ENCODE peak calls at places on chromosomes 7 and 10, in four cellular contexts. One of them, this sample, is unnamed. For H3K27me3, the result is how much of the 10 kb centered on the place peaks cover.

GRCh38 chr7:94266278-94266677 is 128.4 kb upstream of the COL1A2 start:
- DNase-seq in H1: no peak
- DNase-seq in IMR-90: no peak
- DNase-seq in mesendoderm: no peak
- DNase-seq in this sample: no peak

GRCh38 chr7:139618482-139619366 is 95.2 kb downstream of the CLEC2L start:
- DNase-seq in mesendoderm: peak
- DNase-seq in IMR-90: peak
- DNase-seq in H1: peak
- DNase-seq in this sample: peak

GRCh38 chr10:45502458-45502857 is 128.4 kb downstream of the ALOX5 start:
- DNase-seq in IMR-90: no peak
- DNase-seq in mesendoderm: no peak
- DNase-seq in H1: no peak
- DNase-seq in this sample: no peak

GRCh38 chr7:39608278-39608677 is 15.1 kb upstream of the RALA start:
- DNase-seq in H1: no peak
- DNase-seq in IMR-90: no peak
- DNase-seq in mesendoderm: peak
- DNase-seq in this sample: no peak

GRCh38 chr7:19852192-19852591 is 78.8 kb upstream of the TMEM196 start:
- DNase-seq in mesendoderm: no peak
- DNase-seq in IMR-90: no peak
- DNase-seq in H1: no peak
- DNase-seq in this sample: no peak

GRCh38 chr7:2138146-2138765 is 94.5 kb downstream of the MAD1L1 start:
- DNase-seq in mesendoderm: no peak
- DNase-seq in IMR-90: no peak
- DNase-seq in H1: no peak
- DNase-seq in this sample: no peak

GRCh38 chr7:64839910-64840309 is 45.7 kb downstream of the ZNF138 start:
- DNase-seq in IMR-90: no peak
- DNase-seq in H1: no peak
- DNase-seq in mesendoderm: no peak
- DNase-seq in this sample: no peak

GRCh38 chr7:134045716-134046115 is 81.4 kb upstream of the LRGUK start:
- DNase-seq in H1: no peak
- DNase-seq in mesendoderm: no peak
- DNase-seq in IMR-90: no peak
- DNase-seq in this sample: no peak

GRCh38 chr7:101784275-101785127 is 32.9 kb upstream of the CUX1 start:
- DNase-seq in H1: no peak
- DNase-seq in mesendoderm: no peak
- DNase-seq in IMR-90: no peak
- DNase-seq in this sample: no peak

GRCh38 chr7:137804819-137805218 is 42.0 kb downstream of the DGKI start:
- DNase-seq in IMR-90: peak
- DNase-seq in mesendoderm: no peak
- DNase-seq in H1: no peak
- DNase-seq in this sample: no peak

GRCh38 chr7:137810248-137810647 is 36.5 kb downstream of the DGKI start:
- DNase-seq in mesendoderm: no peak
- DNase-seq in IMR-90: no peak
- DNase-seq in H1: no peak
- DNase-seq in this sample: no peak
- H3K27me3 ChIP-seq in mesendoderm: under half
- H3K27me3 ChIP-seq in IMR-90: under half
- H3K27me3 ChIP-seq in H1: under half
- H3K27me3 ChIP-seq in this sample: under half

GRCh38 chr7:147305827-147306226 is 1189.2 kb downstream of the CNTNAP2 start:
- DNase-seq in IMR-90: no peak
- DNase-seq in H1: no peak
- DNase-seq in mesendoderm: peak
- DNase-seq in this sample: no peak

GRCh38 chr7:147311332-147311731 is 1194.7 kb downstream of the CNTNAP2 start:
- DNase-seq in mesendoderm: no peak
- DNase-seq in H1: no peak
- DNase-seq in IMR-90: no peak
- DNase-seq in this sample: no peak

DNA sequence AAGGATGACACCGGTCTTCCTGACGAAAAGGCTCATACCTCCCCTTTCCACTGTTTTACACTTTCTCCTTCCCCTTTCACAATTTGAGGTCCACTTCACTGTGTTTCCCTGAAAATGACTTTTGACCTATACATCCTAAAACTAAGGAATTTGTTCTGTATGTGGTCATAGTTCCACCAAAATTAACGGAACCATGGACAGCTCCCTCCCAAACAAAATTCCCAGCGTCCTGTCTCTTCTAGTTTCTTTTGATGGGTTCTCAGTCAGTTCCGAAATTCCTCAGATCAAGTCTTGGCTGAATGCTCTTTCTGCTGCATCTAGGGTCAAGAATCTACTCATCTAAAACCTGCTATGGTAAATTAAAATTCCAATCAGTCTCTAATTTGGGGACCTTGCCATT is 1191.9 kb downstream of the CNTNAP2 start:
- DNase-seq in IMR-90: no peak
- DNase-seq in mesendoderm: peak
- DNase-seq in H1: no peak
- DNase-seq in this sample: no peak
- H4K5ac ChIP-seq in IMR-90: no peak
- H4K5ac ChIP-seq in mesendoderm: no peak
- H4K5ac ChIP-seq in H1: no peak
- H4K5ac ChIP-seq in this sample: no peak

GRCh38 chr7:112186300-112186699 is 19.9 kb downstream of the DOCK4 start:
- DNase-seq in H1: no peak
- DNase-seq in IMR-90: no peak
- DNase-seq in mesendoderm: no peak
- DNase-seq in this sample: no peak
- H3K18ac ChIP-seq in H1: no peak
- H3K18ac ChIP-seq in IMR-90: no peak
- H3K18ac ChIP-seq in mesendoderm: no peak
- H3K18ac ChIP-seq in this sample: no peak

GRCh38 chr10:100775866-100776265 is 30.5 kb downstream of the PAX2 start:
- DNase-seq in mesendoderm: no peak
- DNase-seq in H1: no peak
- DNase-seq in IMR-90: no peak
- DNase-seq in this sample: no peak
- H3K27me3 ChIP-seq in mesendoderm: under half
- H3K27me3 ChIP-seq in H1: under half
- H3K27me3 ChIP-seq in IMR-90: under half
- H3K27me3 ChIP-seq in this sample: under half

GRCh38 chr7:121393005-121393366 is 3.1 kb downstream of the FAM3C start:
- DNase-seq in H1: no peak
- DNase-seq in IMR-90: no peak
- DNase-seq in mesendoderm: no peak
- DNase-seq in this sample: no peak

GRCh38 chr7:121391686-121392085 is 4.4 kb downstream of the FAM3C start:
- DNase-seq in IMR-90: no peak
- DNase-seq in mesendoderm: no peak
- DNase-seq in H1: no peak
- DNase-seq in this sample: no peak

GRCh38 chr7:121394709-121395140 is 1.4 kb downstream of the FAM3C start:
- DNase-seq in H1: no peak
- DNase-seq in mesendoderm: no peak
- DNase-seq in IMR-90: no peak
- DNase-seq in this sample: no peak

GRCh38 chr7:121390109-121390508 is 6.0 kb downstream of the FAM3C start:
- DNase-seq in mesendoderm: no peak
- DNase-seq in IMR-90: no peak
- DNase-seq in H1: no peak
- DNase-seq in this sample: no peak

GRCh38 chr7:121392277-121393004 is 3.7 kb downstream of the FAM3C start:
- DNase-seq in H1: no peak
- DNase-seq in mesendoderm: no peak
- DNase-seq in IMR-90: no peak
- DNase-seq in this sample: no peak
- H4K5ac ChIP-seq in H1: no peak
- H4K5ac ChIP-seq in mesendoderm: no peak
- H4K5ac ChIP-seq in IMR-90: no peak
- H4K5ac ChIP-seq in this sample: no peak